ENCODE peak calls at places on chromosomes 7 and 10, in eight cellular contexts. X is spleen, Z is Panc1, L is A549, C is upper lobe of left lung, V is endodermal cell, P is coronary artery, W is GM12878. G is an unnamed sample.

GRCh38 chr7:17638727-17639126 is 301.6 kb downstream of the SNX13 start:
- DNase-seq in X (no peak), Z (no peak), L (no peak), C (no peak), V (no peak), P (no peak), W (no peak), G (no peak)

GRCh38 chr7:77453531-77453930 is 37.4 kb upstream of the GSAP start:
- DNase-seq in X (no peak), Z (no peak), L (no peak), C (no peak), V (no peak), P (no peak), W (no peak), G (no peak)

GRCh38 chr10:77582710-77583115 is 54.9 kb downstream of the KCNMA1 start:
- DNase-seq in X (no peak), Z (peak), L (peak), C (no peak), V (no peak), P (no peak), W (no peak), G (no peak)

GRCh38 chr7:96417784-96418183 is 95.9 kb upstream of the SLC25A13 start:
- DNase-seq in X (no peak), Z (no peak), L (no peak), C (no peak), V (no peak), P (no peak), W (no peak), G (no peak)

GRCh38 chr7:142168746-142169145 is 57.2 kb downstream of the MGAM2 start:
- DNase-seq in X (no peak), Z (no peak), L (no peak), C (no peak), V (peak), P (no peak), W (no peak), G (no peak)

GRCh38 chr10:63666836-63667383 is 145.7 kb downstream of the REEP3 start:
- DNase-seq in X (no peak), Z (no peak), L (no peak), C (no peak), V (no peak), P (no peak), W (peak), G (peak)

GRCh38 chr7:79774150-79774549 is 320.7 kb upstream of the MAGI2 start:
- DNase-seq in X (no peak), Z (no peak), L (no peak), C (no peak), V (no peak), P (no peak), W (no peak), G (no peak)

GRCh38 chr7:151683615-151684407 is 164.1 kb upstream of the RHEB start:
- DNase-seq in X (no peak), Z (no peak), L (no peak), C (no peak), V (no peak), P (no peak), W (no peak), G (no peak)

GRCh38 chr7:47816647-47817046 is 131.6 kb downstream of the PKD1L1 start:
- DNase-seq in X (no peak), Z (no peak), L (no peak), C (no peak), V (no peak), P (no peak), W (no peak), G (no peak)

GRCh38 chr10:12357525-12358151 is 8.3 kb downstream of the CAMK1D start:
- DNase-seq in X (no peak), Z (no peak), L (no peak), C (no peak), V (no peak), P (no peak), W (no peak), G (no peak)

DNA sequence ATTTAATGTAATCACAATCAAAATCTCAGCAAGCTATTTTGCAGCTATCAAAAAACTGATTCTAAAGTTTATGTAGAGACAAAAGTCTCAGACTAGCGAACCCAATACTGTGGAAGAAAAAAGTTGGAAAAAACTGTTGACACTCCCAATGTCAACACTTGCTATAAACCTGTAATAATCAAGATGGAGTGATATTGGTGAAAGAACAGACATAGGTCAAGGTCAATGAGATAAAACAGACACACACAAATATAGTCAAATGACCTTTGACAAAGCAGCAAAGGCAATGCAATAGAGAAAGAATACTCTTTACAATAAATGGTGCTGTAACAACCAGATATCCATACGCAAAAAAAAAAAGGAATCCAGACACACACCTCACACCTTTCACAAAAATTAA is 84.5 kb downstream of the ATE1 start:
- DNase-seq in X (no peak), Z (no peak), L (no peak), C (no peak), V (no peak), P (no peak), W (no peak), G (no peak)
- H3K4me3 ChIP-seq in X (no peak), Z (no peak), L (no peak), C (no peak), V (no peak), P (no peak), W (no peak), G (no peak)

GRCh38 chr7:148296994-148297644 is 293.4 kb upstream of the C7orf33 start:
- DNase-seq in X (no peak), Z (no peak), L (no peak), C (no peak), V (no peak), P (no peak), W (no peak), G (no peak)
- TF ChIP-seq CTCF in X (no peak), Z (peak), L (no peak), C (no peak), V (peak), P (no peak), W (no peak), G (no peak)

DNA sequence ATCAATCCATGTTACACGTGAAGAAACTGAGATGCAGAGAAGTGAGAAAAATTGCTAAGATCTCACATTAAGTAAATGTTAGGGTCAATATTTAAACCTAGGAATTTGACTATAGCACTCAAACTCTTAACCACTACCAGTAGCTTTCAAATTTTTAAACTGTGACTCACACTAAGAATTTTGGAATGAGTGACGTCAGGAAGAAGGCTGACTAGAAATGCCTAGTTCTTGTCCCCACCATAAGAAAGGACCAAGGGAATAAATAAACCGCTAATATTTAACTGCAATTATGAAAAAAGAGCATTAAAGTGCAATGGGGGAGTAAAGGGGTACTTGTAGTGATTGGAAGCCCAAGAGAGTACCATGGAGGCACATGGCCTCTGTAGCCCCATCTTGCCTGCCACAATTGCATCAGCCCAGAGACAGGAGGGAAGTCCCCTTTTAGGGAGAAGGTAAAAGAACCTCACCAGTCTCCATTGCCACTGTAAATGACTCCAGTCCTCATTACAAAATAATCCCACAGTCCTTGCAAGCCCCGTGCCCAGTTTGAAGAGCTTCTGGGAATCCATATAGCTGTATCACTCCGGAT is 3.5 kb upstream of the AKR1B1 start:
- DNase-seq in X (no peak), Z (no peak), L (peak), C (no peak), V (no peak), P (no peak), W (no peak), G (no peak)
- H3K27ac ChIP-seq in X (no peak), Z (no peak), L (peak), C (no peak), V (no peak), P (no peak), W (no peak), G (peak)

GRCh38 chr10:103895458-103896186 is 22.4 kb downstream of the STN1 start:
- DNase-seq in X (no peak), Z (peak), L (no peak), C (no peak), V (no peak), P (no peak), W (no peak), G (no peak)
- H3K4me3 ChIP-seq in X (no peak), Z (no peak), L (no peak), C (no peak), V (no peak), P (no peak), W (no peak), G (no peak)

G was measured in AG04450.